ENCODE peak calls at places on chromosomes 16 and 17, in six cellular contexts. One of them, this sample, is unnamed.

GRCh38 chr16:76614255-76614654 is 337.1 kb downstream of the CNTNAP4 start:
- DNase-seq in activated CD8-positive, alpha-beta T cell treated with anti-CD3 and anti-CD28 coated beads for 36 hours: no peak
- DNase-seq in epithelial cell of esophagus: no peak
- DNase-seq in A549: no peak
- DNase-seq in fibroblast of pulmonary artery: no peak
- DNase-seq in left ventricle myocardium inferior: no peak
- DNase-seq in this sample: no peak

GRCh38 chr16:69407702-69408323 is 16.6 kb upstream of the CYB5B start:
- DNase-seq in activated CD8-positive, alpha-beta T cell treated with anti-CD3 and anti-CD28 coated beads for 36 hours: no peak
- DNase-seq in epithelial cell of esophagus: no peak
- DNase-seq in A549: no peak
- DNase-seq in fibroblast of pulmonary artery: no peak
- DNase-seq in left ventricle myocardium inferior: no peak
- DNase-seq in this sample: no peak

GRCh38 chr17:2610640-2611175 is 17.3 kb downstream of the PAFAH1B1 start:
- DNase-seq in activated CD8-positive, alpha-beta T cell treated with anti-CD3 and anti-CD28 coated beads for 36 hours: no peak
- DNase-seq in epithelial cell of esophagus: no peak
- DNase-seq in A549: no peak
- DNase-seq in fibroblast of pulmonary artery: no peak
- DNase-seq in left ventricle myocardium inferior: no peak
- DNase-seq in this sample: no peak

GRCh38 chr16:27911486-27911885 is 152.0 kb downstream of the GSG1L start:
- DNase-seq in activated CD8-positive, alpha-beta T cell treated with anti-CD3 and anti-CD28 coated beads for 36 hours: no peak
- DNase-seq in epithelial cell of esophagus: no peak
- DNase-seq in A549: no peak
- DNase-seq in fibroblast of pulmonary artery: no peak
- DNase-seq in left ventricle myocardium inferior: no peak
- DNase-seq in this sample: no peak

GRCh38 chr16:84829168-84829965 is 9.6 kb downstream of the CRISPLD2 start:
- DNase-seq in activated CD8-positive, alpha-beta T cell treated with anti-CD3 and anti-CD28 coated beads for 36 hours: no peak
- DNase-seq in epithelial cell of esophagus: no peak
- DNase-seq in A549: no peak
- DNase-seq in fibroblast of pulmonary artery: peak; percentile 77
- DNase-seq in left ventricle myocardium inferior: no peak
- DNase-seq in this sample: no peak

GRCh38 chr16:78375055-78375679 is 275.7 kb downstream of the WWOX start:
- DNase-seq in activated CD8-positive, alpha-beta T cell treated with anti-CD3 and anti-CD28 coated beads for 36 hours: no peak
- DNase-seq in epithelial cell of esophagus: no peak
- DNase-seq in A549: no peak
- DNase-seq in fibroblast of pulmonary artery: no peak
- DNase-seq in left ventricle myocardium inferior: peak; percentile 27
- DNase-seq in this sample: no peak

GRCh38 chr17:17344507-17345293 is 41.5 kb downstream of the NT5M start:
- DNase-seq in activated CD8-positive, alpha-beta T cell treated with anti-CD3 and anti-CD28 coated beads for 36 hours: no peak
- DNase-seq in epithelial cell of esophagus: no peak
- DNase-seq in A549: no peak
- DNase-seq in fibroblast of pulmonary artery: no peak
- DNase-seq in left ventricle myocardium inferior: no peak
- DNase-seq in this sample: no peak

GRCh38 chr16:89720859-89721643 is at the start of the genes VPS9D1 and ZNF276:
- DNase-seq in activated CD8-positive, alpha-beta T cell treated with anti-CD3 and anti-CD28 coated beads for 36 hours: peak; percentile 89
- DNase-seq in epithelial cell of esophagus: peak; percentile 87
- DNase-seq in A549: peak; percentile 66
- DNase-seq in fibroblast of pulmonary artery: peak; percentile 78
- DNase-seq in left ventricle myocardium inferior: peak; percentile 89
- DNase-seq in this sample: peak; percentile 83

GRCh38 chr17:12463102-12463501 is 202.6 kb upstream of the MYOCD start:
- DNase-seq in activated CD8-positive, alpha-beta T cell treated with anti-CD3 and anti-CD28 coated beads for 36 hours: no peak
- DNase-seq in epithelial cell of esophagus: no peak
- DNase-seq in A549: no peak
- DNase-seq in fibroblast of pulmonary artery: peak; percentile 12
- DNase-seq in left ventricle myocardium inferior: no peak
- DNase-seq in this sample: no peak

GRCh38 chr17:5122586-5123342 is 6.9 kb downstream of the USP6 start:
- DNase-seq in activated CD8-positive, alpha-beta T cell treated with anti-CD3 and anti-CD28 coated beads for 36 hours: peak; percentile 25
- DNase-seq in epithelial cell of esophagus: no peak
- DNase-seq in A549: no peak
- DNase-seq in fibroblast of pulmonary artery: peak; percentile 4
- DNase-seq in left ventricle myocardium inferior: no peak
- DNase-seq in this sample: no peak

GRCh38 chr16:81480856-81481821 is 36.5 kb downstream of the CMIP start:
- DNase-seq in activated CD8-positive, alpha-beta T cell treated with anti-CD3 and anti-CD28 coated beads for 36 hours: peak; percentile 59
- DNase-seq in epithelial cell of esophagus: no peak
- DNase-seq in A549: no peak
- DNase-seq in fibroblast of pulmonary artery: peak; percentile 27
- DNase-seq in left ventricle myocardium inferior: no peak
- DNase-seq in this sample: peak; percentile 52

GRCh38 chr17:49952912-49953497 is 16.0 kb upstream of the DLX4 start:
- DNase-seq in activated CD8-positive, alpha-beta T cell treated with anti-CD3 and anti-CD28 coated beads for 36 hours: no peak
- DNase-seq in epithelial cell of esophagus: no peak
- DNase-seq in A549: no peak
- DNase-seq in fibroblast of pulmonary artery: peak; percentile 11
- DNase-seq in left ventricle myocardium inferior: no peak
- DNase-seq in this sample: peak; percentile 18

GRCh38 chr16:54244061-54244886 is 42.3 kb downstream of the IRX3 start:
- DNase-seq in activated CD8-positive, alpha-beta T cell treated with anti-CD3 and anti-CD28 coated beads for 36 hours: no peak
- DNase-seq in epithelial cell of esophagus: no peak
- DNase-seq in A549: no peak
- DNase-seq in fibroblast of pulmonary artery: no peak
- DNase-seq in left ventricle myocardium inferior: no peak
- DNase-seq in this sample: no peak

GRCh38 chr16:70395345-70395901 is 43.5 kb downstream of the ST3GAL2 start:
- DNase-seq in activated CD8-positive, alpha-beta T cell treated with anti-CD3 and anti-CD28 coated beads for 36 hours: peak; percentile 73
- DNase-seq in epithelial cell of esophagus: peak; percentile 51
- DNase-seq in A549: peak; percentile 65
- DNase-seq in fibroblast of pulmonary artery: peak; percentile 50
- DNase-seq in left ventricle myocardium inferior: peak; percentile 63
- DNase-seq in this sample: peak; percentile 64

GRCh38 chr17:42792545-42792944 is 6.0 kb downstream of the COA3 start:
- DNase-seq in activated CD8-positive, alpha-beta T cell treated with anti-CD3 and anti-CD28 coated beads for 36 hours: no peak
- DNase-seq in epithelial cell of esophagus: no peak
- DNase-seq in A549: no peak
- DNase-seq in fibroblast of pulmonary artery: no peak
- DNase-seq in left ventricle myocardium inferior: no peak
- DNase-seq in this sample: no peak

GRCh38 chr17:2468270-2468669 is 43.4 kb downstream of the METTL16 start:
- DNase-seq in activated CD8-positive, alpha-beta T cell treated with anti-CD3 and anti-CD28 coated beads for 36 hours: no peak
- DNase-seq in epithelial cell of esophagus: no peak
- DNase-seq in A549: no peak
- DNase-seq in fibroblast of pulmonary artery: peak; percentile 71
- DNase-seq in left ventricle myocardium inferior: no peak
- DNase-seq in this sample: no peak

GRCh38 chr17:1829189-1829578 is 518 bp downstream of the SMYD4 start:
- DNase-seq in activated CD8-positive, alpha-beta T cell treated with anti-CD3 and anti-CD28 coated beads for 36 hours: peak; percentile 21
- DNase-seq in epithelial cell of esophagus: peak; percentile 34
- DNase-seq in A549: no peak
- DNase-seq in fibroblast of pulmonary artery: peak; percentile 14
- DNase-seq in left ventricle myocardium inferior: no peak
- DNase-seq in this sample: peak; percentile 22

GRCh38 chr17:4509923-4510614 is 11.4 kb downstream of the SPNS2 start:
- DNase-seq in activated CD8-positive, alpha-beta T cell treated with anti-CD3 and anti-CD28 coated beads for 36 hours: no peak
- DNase-seq in epithelial cell of esophagus: no peak
- DNase-seq in A549: no peak
- DNase-seq in fibroblast of pulmonary artery: no peak
- DNase-seq in left ventricle myocardium inferior: peak; percentile 48
- DNase-seq in this sample: no peak

GRCh38 chr16:1825864-1826690 is 548 bp downstream of the HAGH start:
- DNase-seq in activated CD8-positive, alpha-beta T cell treated with anti-CD3 and anti-CD28 coated beads for 36 hours: peak; percentile 72
- DNase-seq in epithelial cell of esophagus: peak; percentile 79
- DNase-seq in A549: peak; percentile 31
- DNase-seq in fibroblast of pulmonary artery: peak; percentile 6
- DNase-seq in left ventricle myocardium inferior: peak; percentile 54
- DNase-seq in this sample: peak; percentile 40

GRCh38 chr17:66602659-66603363 is 232.1 kb upstream of the CACNG5 start:
- DNase-seq in activated CD8-positive, alpha-beta T cell treated with anti-CD3 and anti-CD28 coated beads for 36 hours: no peak
- DNase-seq in epithelial cell of esophagus: peak; percentile 4
- DNase-seq in A549: no peak
- DNase-seq in fibroblast of pulmonary artery: peak; percentile 80
- DNase-seq in left ventricle myocardium inferior: peak; percentile 22
- DNase-seq in this sample: no peak

GRCh38 chr16:53099318-53100130 is 44.7 kb downstream of the CHD9 start:
- DNase-seq in activated CD8-positive, alpha-beta T cell treated with anti-CD3 and anti-CD28 coated beads for 36 hours: peak; percentile 78
- DNase-seq in epithelial cell of esophagus: peak; percentile 96
- DNase-seq in A549: peak; percentile 86
- DNase-seq in fibroblast of pulmonary artery: peak; percentile 96
- DNase-seq in left ventricle myocardium inferior: peak; percentile 93
- DNase-seq in this sample: peak; percentile 97

GRCh38 chr17:36705651-36706436 is 104.5 kb downstream of the MRM1 start:
- DNase-seq in activated CD8-positive, alpha-beta T cell treated with anti-CD3 and anti-CD28 coated beads for 36 hours: peak; percentile 74
- DNase-seq in epithelial cell of esophagus: peak; percentile 57
- DNase-seq in A549: peak; percentile 89
- DNase-seq in fibroblast of pulmonary artery: peak; percentile 49
- DNase-seq in left ventricle myocardium inferior: no peak
- DNase-seq in this sample: peak; percentile 58

GRCh38 chr16:69566437-69567030 is 768 bp downstream of the NFAT5 start:
- DNase-seq in activated CD8-positive, alpha-beta T cell treated with anti-CD3 and anti-CD28 coated beads for 36 hours: peak; percentile 49
- DNase-seq in epithelial cell of esophagus: peak; percentile 66
- DNase-seq in A549: peak; percentile 49
- DNase-seq in fibroblast of pulmonary artery: peak; percentile 71
- DNase-seq in left ventricle myocardium inferior: peak; percentile 64
- DNase-seq in this sample: no peak

GRCh38 chr17:2929881-2930533 is 133.4 kb downstream of the OR1D5 start:
- DNase-seq in activated CD8-positive, alpha-beta T cell treated with anti-CD3 and anti-CD28 coated beads for 36 hours: peak; percentile 49
- DNase-seq in epithelial cell of esophagus: peak; percentile 60
- DNase-seq in A549: peak; percentile 83
- DNase-seq in fibroblast of pulmonary artery: peak; percentile 39
- DNase-seq in left ventricle myocardium inferior: peak; percentile 35
- DNase-seq in this sample: peak; percentile 60

GRCh38 chr16:48864055-48864454 is 254.1 kb upstream of the N4BP1 start:
- DNase-seq in activated CD8-positive, alpha-beta T cell treated with anti-CD3 and anti-CD28 coated beads for 36 hours: no peak
- DNase-seq in epithelial cell of esophagus: no peak
- DNase-seq in A549: no peak
- DNase-seq in fibroblast of pulmonary artery: no peak
- DNase-seq in left ventricle myocardium inferior: no peak
- DNase-seq in this sample: no peak

GRCh38 chr16:29306953-29307597 is 99.4 kb downstream of the NPIPB11 start:
- DNase-seq in activated CD8-positive, alpha-beta T cell treated with anti-CD3 and anti-CD28 coated beads for 36 hours: no peak
- DNase-seq in epithelial cell of esophagus: no peak
- DNase-seq in A549: no peak
- DNase-seq in fibroblast of pulmonary artery: no peak
- DNase-seq in left ventricle myocardium inferior: no peak
- DNase-seq in this sample: no peak

GRCh38 chr17:75079023-75079373 is 8.8 kb upstream of the SLC16A5 start:
- DNase-seq in activated CD8-positive, alpha-beta T cell treated with anti-CD3 and anti-CD28 coated beads for 36 hours: no peak
- DNase-seq in epithelial cell of esophagus: no peak
- DNase-seq in A549: peak; percentile 61
- DNase-seq in fibroblast of pulmonary artery: no peak
- DNase-seq in left ventricle myocardium inferior: no peak
- DNase-seq in this sample: no peak

GRCh38 chr17:40326832-40327199 is 17.8 kb downstream of the RARA start:
- DNase-seq in activated CD8-positive, alpha-beta T cell treated with anti-CD3 and anti-CD28 coated beads for 36 hours: no peak
- DNase-seq in epithelial cell of esophagus: no peak
- DNase-seq in A549: no peak
- DNase-seq in fibroblast of pulmonary artery: no peak
- DNase-seq in left ventricle myocardium inferior: peak; percentile 16
- DNase-seq in this sample: no peak

GRCh38 chr16:14489460-14489859 is 140.6 kb downstream of the PARN start:
- DNase-seq in activated CD8-positive, alpha-beta T cell treated with anti-CD3 and anti-CD28 coated beads for 36 hours: peak; percentile 12
- DNase-seq in epithelial cell of esophagus: no peak
- DNase-seq in A549: peak; percentile 80
- DNase-seq in fibroblast of pulmonary artery: no peak
- DNase-seq in left ventricle myocardium inferior: no peak
- DNase-seq in this sample: no peak
- TF ChIP-seq CTCF in activated CD8-positive, alpha-beta T cell treated with anti-CD3 and anti-CD28 coated beads for 36 hours: peak; percentile 30
- TF ChIP-seq CTCF in epithelial cell of esophagus: peak; percentile 19
- TF ChIP-seq CTCF in A549: no peak
- TF ChIP-seq CTCF in fibroblast of pulmonary artery: peak; percentile 9
- TF ChIP-seq CTCF in left ventricle myocardium inferior: peak; percentile 37
- TF ChIP-seq CTCF in this sample: no peak

GRCh38 chr16:3461120-3461519 is 17.6 kb downstream of the NAA60 start:
- DNase-seq in activated CD8-positive, alpha-beta T cell treated with anti-CD3 and anti-CD28 coated beads for 36 hours: peak; percentile 78
- DNase-seq in epithelial cell of esophagus: no peak
- DNase-seq in A549: no peak
- DNase-seq in fibroblast of pulmonary artery: no peak
- DNase-seq in left ventricle myocardium inferior: no peak
- DNase-seq in this sample: no peak
- TF ChIP-seq CTCF in activated CD8-positive, alpha-beta T cell treated with anti-CD3 and anti-CD28 coated beads for 36 hours: peak; percentile 58
- TF ChIP-seq CTCF in epithelial cell of esophagus: no peak
- TF ChIP-seq CTCF in A549: no peak
- TF ChIP-seq CTCF in fibroblast of pulmonary artery: no peak
- TF ChIP-seq CTCF in left ventricle myocardium inferior: no peak
- TF ChIP-seq CTCF in this sample: no peak

GRCh38 chr17:79074650-79075432 is at the start of gene ENGASE:
- DNase-seq in activated CD8-positive, alpha-beta T cell treated with anti-CD3 and anti-CD28 coated beads for 36 hours: peak; percentile 93
- DNase-seq in epithelial cell of esophagus: peak; percentile 94
- DNase-seq in A549: peak; percentile 98
- DNase-seq in fibroblast of pulmonary artery: peak; percentile 92
- DNase-seq in left ventricle myocardium inferior: peak; percentile 96
- DNase-seq in this sample: peak; percentile 97
- TF ChIP-seq CTCF in activated CD8-positive, alpha-beta T cell treated with anti-CD3 and anti-CD28 coated beads for 36 hours: no peak
- TF ChIP-seq CTCF in epithelial cell of esophagus: no peak
- TF ChIP-seq CTCF in A549: no peak
- TF ChIP-seq CTCF in fibroblast of pulmonary artery: no peak
- TF ChIP-seq CTCF in left ventricle myocardium inferior: no peak
- TF ChIP-seq CTCF in this sample: no peak

DNA sequence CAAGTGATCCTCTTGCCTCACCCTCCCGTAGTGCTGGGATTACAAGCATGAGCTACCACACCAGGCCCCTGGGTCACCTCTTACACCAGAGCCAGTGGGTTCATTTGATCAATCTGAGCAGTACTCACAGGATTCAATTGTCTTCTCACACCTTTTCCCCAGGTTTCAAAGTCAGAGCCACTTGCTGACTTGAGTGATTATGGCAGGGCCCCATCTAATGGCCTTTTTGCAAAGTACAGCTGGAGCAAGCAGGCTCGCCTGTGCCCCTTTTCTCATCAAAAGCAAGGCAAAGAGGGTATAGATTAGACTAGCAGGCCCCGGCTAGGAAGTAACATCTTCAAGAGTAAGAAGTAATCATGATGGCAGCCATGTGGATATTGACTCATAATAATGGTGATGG is 114.8 kb upstream of the NOL11 start:
- DNase-seq in activated CD8-positive, alpha-beta T cell treated with anti-CD3 and anti-CD28 coated beads for 36 hours: peak; percentile 70
- DNase-seq in epithelial cell of esophagus: peak; percentile 58
- DNase-seq in A549: peak; percentile 58
- DNase-seq in fibroblast of pulmonary artery: peak; percentile 49
- DNase-seq in left ventricle myocardium inferior: no peak
- DNase-seq in this sample: peak; percentile 45
- TF ChIP-seq CTCF in activated CD8-positive, alpha-beta T cell treated with anti-CD3 and anti-CD28 coated beads for 36 hours: peak; percentile 65
- TF ChIP-seq CTCF in epithelial cell of esophagus: peak; percentile 53
- TF ChIP-seq CTCF in A549: peak; percentile 38
- TF ChIP-seq CTCF in fibroblast of pulmonary artery: peak; percentile 50
- TF ChIP-seq CTCF in left ventricle myocardium inferior: peak; percentile 58
- TF ChIP-seq CTCF in this sample: peak; percentile 30

GRCh38 chr17:20257008-20257407 is 210.3 kb downstream of the LGALS9B start:
- DNase-seq in activated CD8-positive, alpha-beta T cell treated with anti-CD3 and anti-CD28 coated beads for 36 hours: no peak
- DNase-seq in epithelial cell of esophagus: no peak
- DNase-seq in A549: no peak
- DNase-seq in fibroblast of pulmonary artery: no peak
- DNase-seq in left ventricle myocardium inferior: no peak
- DNase-seq in this sample: no peak
- TF ChIP-seq CTCF in activated CD8-positive, alpha-beta T cell treated with anti-CD3 and anti-CD28 coated beads for 36 hours: no peak
- TF ChIP-seq CTCF in epithelial cell of esophagus: no peak
- TF ChIP-seq CTCF in A549: no peak
- TF ChIP-seq CTCF in fibroblast of pulmonary artery: no peak
- TF ChIP-seq CTCF in left ventricle myocardium inferior: no peak
- TF ChIP-seq CTCF in this sample: no peak

GRCh38 chr17:81401727-81402529 is 6.7 kb downstream of the BAHCC1 start:
- DNase-seq in activated CD8-positive, alpha-beta T cell treated with anti-CD3 and anti-CD28 coated beads for 36 hours: peak; percentile 53
- DNase-seq in epithelial cell of esophagus: no peak
- DNase-seq in A549: peak; percentile 69
- DNase-seq in fibroblast of pulmonary artery: peak; percentile 58
- DNase-seq in left ventricle myocardium inferior: peak; percentile 61
- DNase-seq in this sample: peak; percentile 37
- TF ChIP-seq CTCF in activated CD8-positive, alpha-beta T cell treated with anti-CD3 and anti-CD28 coated beads for 36 hours: peak; percentile 48
- TF ChIP-seq CTCF in epithelial cell of esophagus: peak; percentile 26
- TF ChIP-seq CTCF in A549: peak; percentile 55
- TF ChIP-seq CTCF in fibroblast of pulmonary artery: peak; percentile 41
- TF ChIP-seq CTCF in left ventricle myocardium inferior: peak; percentile 33
- TF ChIP-seq CTCF in this sample: peak; percentile 11

GRCh38 chr17:77824780-77825280 is 133.7 kb upstream of the TNRC6C start:
- DNase-seq in activated CD8-positive, alpha-beta T cell treated with anti-CD3 and anti-CD28 coated beads for 36 hours: no peak
- DNase-seq in epithelial cell of esophagus: no peak
- DNase-seq in A549: no peak
- DNase-seq in fibroblast of pulmonary artery: no peak
- DNase-seq in left ventricle myocardium inferior: no peak
- DNase-seq in this sample: no peak
- TF ChIP-seq CTCF in activated CD8-positive, alpha-beta T cell treated with anti-CD3 and anti-CD28 coated beads for 36 hours: no peak
- TF ChIP-seq CTCF in epithelial cell of esophagus: no peak
- TF ChIP-seq CTCF in A549: no peak
- TF ChIP-seq CTCF in fibroblast of pulmonary artery: no peak
- TF ChIP-seq CTCF in left ventricle myocardium inferior: no peak
- TF ChIP-seq CTCF in this sample: no peak